ENCODE peak calls at places on chromosome 10, in nine cellular contexts. I, G, T, D, N, A, Y, U and P are unnamed samples.

GRCh38 chr10:93319855-93320254 is 162.3 kb downstream of the MYOF start:
- DNase-seq in I (no peak), G (no peak), T (no peak), D (no peak), N (no peak), A (no peak), Y (no peak), U (no peak), P (no peak)

GRCh38 chr10:133448120-133448519 is 5.6 kb upstream of the SCART1 start:
- DNase-seq in I (no peak), G (no peak), T (no peak), D (no peak), N (no peak), A (no peak), Y (no peak), U (no peak), P (no peak)

GRCh38 chr10:18527692-18528091 is 123.7 kb downstream of the NSUN6 start:
- DNase-seq in I (peak), G (no peak), T (no peak), D (no peak), N (no peak), A (no peak), Y (no peak), U (no peak), P (no peak)

GRCh38 chr10:3228610-3228945 is 56.0 kb upstream of the PITRM1 start:
- DNase-seq in I (no peak), G (no peak), T (no peak), D (no peak), N (no peak), A (no peak), Y (no peak), U (no peak), P (no peak)

GRCh38 chr10:60863796-60864195 is 80.2 kb downstream of the RHOBTB1 start:
- DNase-seq in I (no peak), G (no peak), T (no peak), D (no peak), N (no peak), A (no peak), Y (no peak), U (no peak), P (no peak)

GRCh38 chr10:90319188-90319914 is 538.5 kb downstream of the HTR7 start:
- DNase-seq in I (peak), G (no peak), T (peak), D (peak), N (no peak), A (peak), Y (no peak), U (no peak), P (no peak)

GRCh38 chr10:23994459-23995046 is 214.4 kb upstream of the KIAA1217 start:
- DNase-seq in I (peak), G (peak), T (peak), D (peak), N (no peak), A (peak), Y (peak), U (peak), P (peak)

GRCh38 chr10:95660283-95660682 is 3.8 kb upstream of the ALDH18A1 start:
- DNase-seq in I (no peak), G (no peak), T (no peak), D (no peak), N (no peak), A (no peak), Y (peak), U (no peak), P (no peak)

GRCh38 chr10:28217848-28218247 is 85.0 kb downstream of the MPP7 start:
- DNase-seq in I (peak), G (no peak), T (no peak), D (no peak), N (no peak), A (peak), Y (peak), U (no peak), P (no peak)

GRCh38 chr10:62626817-62627216 is 177.7 kb upstream of the ADO start:
- DNase-seq in I (no peak), G (no peak), T (no peak), D (no peak), N (no peak), A (no peak), Y (no peak), U (no peak), P (no peak)

GRCh38 chr10:120543291-120543690 is 86.3 kb downstream of the PLPP4 start:
- DNase-seq in I (peak), G (no peak), T (no peak), D (no peak), N (no peak), A (no peak), Y (no peak), U (no peak), P (no peak)

GRCh38 chr10:102773986-102774385 is 30.2 kb downstream of the WBP1L start:
- DNase-seq in I (no peak), G (no peak), T (no peak), D (no peak), N (no peak), A (peak), Y (no peak), U (no peak), P (no peak)

GRCh38 chr10:100100651-100101525 is 19.2 kb upstream of the CPN1 start:
- DNase-seq in I (peak), G (no peak), T (peak), D (peak), N (no peak), A (no peak), Y (no peak), U (no peak), P (no peak)

GRCh38 chr10:132549416-132549815 is 11.8 kb downstream of the INPP5A start:
- DNase-seq in I (no peak), G (no peak), T (no peak), D (no peak), N (no peak), A (no peak), Y (no peak), U (no peak), P (no peak)